ENCODE peak calls at places on chromosomes 16 and 17, in seven cellular contexts. G is right cardiac atrium, X is Caco-2, Z is mucosa of descending colon, V is H1, L is mesendoderm, N is Peyer's patch. M is an unnamed sample. For H3K4me1, the result is how much of the 10 kb centered on the place peaks cover.

GRCh38 chr16:4097826-4098240 is 18.4 kb downstream of the ADCY9 start:
- DNase-seq in G (no peak), X (no peak), Z (no peak), V (no peak), L (peak), N (no peak), M (no peak)

GRCh38 chr17:688100-688989 is 26.3 kb downstream of the VPS53 start:
- DNase-seq in G (no peak), X (no peak), Z (peak), V (no peak), L (peak), N (no peak), M (no peak)

GRCh38 chr17:35716897-35717839 is 14.3 kb upstream of the RASL10B start:
- DNase-seq in G (no peak), X (no peak), Z (no peak), V (no peak), L (no peak), N (no peak), M (no peak)

GRCh38 chr16:69424053-69424934 is at the start of gene CYB5B:
- DNase-seq in G (peak), X (peak), Z (peak), V (peak), L (peak), N (peak), M (peak)

GRCh38 chr16:28136751-28137434 is 73.4 kb upstream of the GSG1L start:
- DNase-seq in G (no peak), X (no peak), Z (no peak), V (no peak), L (peak), N (no peak), M (no peak)

GRCh38 chr17:32634167-32634566 is 147.4 kb downstream of the CDK5R1 start:
- DNase-seq in G (no peak), X (no peak), Z (no peak), V (no peak), L (no peak), N (no peak), M (no peak)

GRCh38 chr16:49647673-49648072 is 208.2 kb downstream of the ZNF423 start:
- DNase-seq in G (no peak), X (no peak), Z (no peak), V (no peak), L (no peak), N (no peak), M (no peak)

GRCh38 chr17:63399856-63400255 is 46.2 kb downstream of the CYB561 start:
- DNase-seq in G (peak), X (no peak), Z (peak), V (no peak), L (peak), N (no peak), M (peak)

GRCh38 chr16:88649195-88649923 is 1.5 kb downstream of the CYBA start:
- DNase-seq in G (peak), X (no peak), Z (peak), V (no peak), L (no peak), N (no peak), M (no peak)

GRCh38 chr17:78722101-78722761 is 59.8 kb downstream of the CYTH1 start:
- DNase-seq in G (peak), X (no peak), Z (no peak), V (no peak), L (no peak), N (no peak), M (peak)
- H3K4me1 ChIP-seq in G (under half), X (under half), Z (half or more), V (under half), L (under half), N (half or more), M (half or more)

GRCh38 chr17:76189247-76189646 is 48.2 kb upstream of the FOXJ1 start:
- DNase-seq in G (no peak), X (no peak), Z (no peak), V (no peak), L (no peak), N (no peak), M (no peak)
- H3K4me1 ChIP-seq in G (under half), X (under half), Z (under half), V (under half), L (under half), N (under half), M (under half)

GRCh38 chr17:55436224-55437164 is 14.9 kb upstream of the MMD start:
- DNase-seq in G (no peak), X (peak), Z (no peak), V (no peak), L (no peak), N (no peak), M (no peak)
- H3K4me1 ChIP-seq in G (under half), X (under half), Z (under half), V (under half), L (under half), N (under half), M (under half)

GRCh38 chr16:85611455-85612190 is 1.5 kb upstream of the GSE1 start:
- DNase-seq in G (peak), X (peak), Z (peak), V (peak), L (peak), N (peak), M (peak)
- H3K4me1 ChIP-seq in G (under half), X (under half), Z (half or more), V (under half), L (under half), N (under half), M (half or more)

DNA sequence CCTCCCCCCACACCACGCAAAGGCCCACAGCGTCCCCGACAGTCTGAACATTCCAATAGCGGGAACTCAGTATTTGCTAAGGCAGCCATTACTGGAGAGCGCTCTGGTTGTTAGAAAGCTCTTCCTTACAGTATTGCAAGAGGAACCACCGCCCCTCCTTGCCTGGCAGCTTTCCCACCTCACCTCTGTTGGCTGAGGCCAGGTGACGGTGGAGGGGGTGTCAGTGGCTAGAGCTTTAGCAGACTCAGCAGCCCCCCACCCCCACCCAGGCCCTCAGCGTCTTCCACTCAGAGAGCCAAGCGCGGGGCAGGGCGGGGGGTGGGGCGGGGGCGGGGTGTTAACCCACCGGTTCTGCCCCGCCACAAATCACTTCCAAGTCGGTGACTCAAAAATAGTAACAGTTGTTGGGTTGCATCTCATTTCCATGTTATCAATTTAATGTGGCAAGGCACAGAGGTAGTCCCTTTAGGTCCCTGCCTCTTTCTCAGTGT is 2.3 kb upstream of the PLEKHH3 start:
- DNase-seq in G (no peak), X (peak), Z (peak), V (no peak), L (peak), N (no peak), M (no peak)
- H3K4me1 ChIP-seq in G (under half), X (under half), Z (half or more), V (under half), L (under half), N (under half), M (half or more)

GRCh38 chr16:14356064-14356463 is 274.0 kb downstream of the PARN start:
- DNase-seq in G (no peak), X (no peak), Z (no peak), V (no peak), L (no peak), N (no peak), M (no peak)

GRCh38 chr16:14351647-14352046 is 278.4 kb downstream of the PARN start:
- DNase-seq in G (no peak), X (no peak), Z (no peak), V (no peak), L (no peak), N (no peak), M (no peak)

GRCh38 chr16:14353340-14353739 is 276.7 kb downstream of the PARN start:
- DNase-seq in G (no peak), X (no peak), Z (no peak), V (no peak), L (peak), N (no peak), M (no peak)

GRCh38 chr16:14357328-14357727 is 272.7 kb downstream of the PARN start:
- DNase-seq in G (no peak), X (no peak), Z (no peak), V (no peak), L (no peak), N (no peak), M (no peak)

GRCh38 chr16:14354561-14355351 is 275.3 kb downstream of the PARN start:
- DNase-seq in G (no peak), X (no peak), Z (no peak), V (no peak), L (no peak), N (no peak), M (no peak)
- H3K4me1 ChIP-seq in G (under half), X (under half), Z (under half), V (under half), L (under half), N (under half), M (under half)

DNA sequence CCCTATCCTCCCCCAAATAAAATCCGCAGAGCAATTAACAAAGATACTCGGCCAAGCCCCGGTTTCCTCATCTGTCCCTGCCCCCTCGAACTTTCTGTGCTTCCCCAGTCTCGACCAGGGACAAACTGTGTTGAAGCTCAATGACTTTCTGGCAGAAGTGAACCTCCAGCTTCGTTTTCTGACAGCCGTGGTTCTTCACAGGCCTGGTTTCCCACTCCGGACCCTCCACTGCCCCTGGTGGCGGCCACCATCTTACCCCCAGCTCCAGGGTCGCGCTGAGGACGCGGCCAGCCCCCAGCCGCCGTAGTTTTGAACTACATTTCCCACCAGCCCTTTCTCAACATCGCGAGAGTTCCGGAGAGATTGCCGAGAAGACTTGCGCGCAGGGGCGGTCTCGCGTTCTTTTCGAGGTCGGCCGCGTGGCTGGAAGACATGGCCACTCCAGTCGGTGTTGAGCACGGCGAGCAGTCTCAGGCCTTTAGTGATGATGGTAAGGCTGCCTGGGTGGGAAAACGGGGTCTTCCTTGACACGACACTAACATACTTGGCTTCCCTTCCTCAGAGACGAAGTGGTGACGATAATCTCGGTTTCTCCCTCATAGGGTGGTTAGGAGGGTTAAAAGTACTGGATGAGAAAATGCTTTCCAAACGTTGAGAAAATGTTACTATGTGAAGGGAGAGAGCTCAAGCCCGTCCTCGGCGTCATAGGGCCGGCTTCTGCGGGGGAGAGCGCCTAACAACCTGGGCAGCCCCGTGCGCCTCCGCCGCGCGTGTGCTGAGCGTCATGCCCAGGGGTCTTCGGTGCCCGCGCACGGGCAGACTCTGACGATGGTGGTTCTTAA is 17.7 kb downstream of the PRCD start:
- DNase-seq in G (peak), X (peak), Z (peak), V (peak), L (peak), N (peak), M (peak)
- H3K4me1 ChIP-seq in G (under half), X (under half), Z (under half), V (under half), L (under half), N (under half), M (half or more)

DNA sequence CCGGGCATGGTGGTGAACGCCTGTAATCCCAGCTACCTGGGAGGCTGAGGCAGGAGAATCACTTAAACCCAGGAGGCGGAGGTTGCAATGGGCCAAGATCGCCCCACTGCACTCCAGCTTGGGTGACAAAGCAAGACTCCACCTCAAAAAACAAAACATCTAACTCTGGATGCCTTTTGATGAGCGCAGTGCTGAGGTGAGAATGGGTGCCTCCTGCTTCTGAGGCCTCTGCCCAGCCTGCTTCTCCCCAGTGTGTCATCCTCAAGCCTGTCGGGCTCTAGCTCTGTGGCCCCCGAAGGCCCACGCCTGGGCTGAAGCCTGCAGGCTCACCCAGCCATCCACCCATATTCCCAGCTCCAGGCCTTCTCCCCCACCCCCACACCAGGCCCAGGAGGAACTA is 10.5 kb upstream of the MTSS2 start:
- DNase-seq in G (no peak), X (no peak), Z (no peak), V (no peak), L (no peak), N (no peak), M (no peak)
- H3K4me1 ChIP-seq in G (under half), X (under half), Z (under half), V (under half), L (under half), N (under half), M (half or more)

DNA sequence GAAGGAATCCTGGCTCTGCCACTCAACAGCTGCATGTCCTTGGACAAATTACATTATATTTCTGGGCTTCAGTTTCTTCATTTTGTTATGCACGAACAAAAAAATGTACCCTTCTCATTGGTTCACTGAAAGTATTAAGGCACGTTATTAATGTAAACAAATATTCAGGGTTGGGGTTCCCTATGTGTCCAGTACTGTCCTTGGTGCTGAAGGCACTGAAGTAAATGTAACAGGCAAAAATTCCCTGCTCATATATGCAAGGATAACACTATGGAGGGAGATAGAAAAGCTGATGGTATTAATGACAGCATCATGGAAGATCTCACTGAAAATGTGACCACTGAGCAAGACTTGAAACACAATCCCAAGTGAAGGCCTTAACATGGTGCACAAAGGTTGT is 386.6 kb downstream of the XYLT1 start:
- DNase-seq in G (no peak), X (no peak), Z (no peak), V (no peak), L (no peak), N (no peak), M (no peak)
- H3K4me1 ChIP-seq in G (under half), X (under half), Z (under half), V (under half), L (under half), N (under half), M (under half)

GRCh38 chr16:10579575-10579964 is 828 bp downstream of the EMP2 start:
- DNase-seq in G (no peak), X (no peak), Z (no peak), V (no peak), L (no peak), N (no peak), M (no peak)

GRCh38 chr16:10577305-10578202 is 2.8 kb downstream of the EMP2 start:
- DNase-seq in G (peak), X (no peak), Z (peak), V (no peak), L (peak), N (no peak), M (peak)

GRCh38 chr16:10581507-10581906 is 1.1 kb upstream of the EMP2 start:
- DNase-seq in G (peak), X (no peak), Z (no peak), V (no peak), L (no peak), N (no peak), M (no peak)

GRCh38 chr16:10578474-10579316 is 1.7 kb downstream of the EMP2 start:
- DNase-seq in G (peak), X (no peak), Z (peak), V (no peak), L (no peak), N (peak), M (peak)

GRCh38 chr16:10579965-10580918 is at the start of gene EMP2:
- DNase-seq in G (peak), X (peak), Z (peak), V (peak), L (peak), N (peak), M (peak)
- H3K4me1 ChIP-seq in G (under half), X (under half), Z (under half), V (under half), L (under half), N (under half), M (half or more)

M was measured in left ventricle myocardium inferior.